ENCODE peak calls at places on chromosome 21, in five cellular contexts. W is mesenchymal stem cell, B is H9, Q is trophoblast cell, L is H1. K is an unnamed sample.

GRCh38 chr21:30044447-30045064 is 104.8 kb upstream of the GRIK1 start:
- DNase-seq in L (no peak), Q (no peak), W (peak; percentile 14), B (no peak), K (peak; percentile 14)

GRCh38 chr21:28436286-28436932 is 556.3 kb downstream of the LTN1 start:
- DNase-seq in B (no peak), L (no peak), Q (peak; percentile 29), W (peak; percentile 35), K (no peak)

GRCh38 chr21:23612210-23612609 is 1995.1 kb downstream of the MRPL39 start:
- DNase-seq in L (no peak), Q (no peak), B (no peak), W (no peak), K (no peak)

GRCh38 chr21:36310016-36310415 is 10.0 kb upstream of the MORC3 start:
- DNase-seq in L (no peak), Q (no peak), B (no peak), W (no peak), K (no peak)

GRCh38 chr21:42669069-42669468 is 15.6 kb downstream of the PDE9A start:
- DNase-seq in Q (no peak), B (peak; percentile 67), L (no peak), W (no peak), K (no peak)

GRCh38 chr21:26199471-26199870 is 28.9 kb upstream of the APP start:
- DNase-seq in B (no peak), Q (peak; percentile 16), L (no peak), W (no peak), K (no peak)

GRCh38 chr21:29264721-29265120 is 34.0 kb upstream of the BACH1 start:
- DNase-seq in L (no peak), B (no peak), Q (no peak), W (peak; percentile 24), K (no peak)

GRCh38 chr21:15788847-15789548 is 59.2 kb downstream of the USP25 start:
- DNase-seq in L (no peak), W (peak; percentile 66), B (no peak), Q (no peak), K (no peak)

GRCh38 chr21:43775795-43776430 is at the start of gene CSTB:
- DNase-seq in L (no peak), B (peak; percentile 88), Q (peak; percentile 56), W (peak; percentile 71), K (no peak)

DNA sequence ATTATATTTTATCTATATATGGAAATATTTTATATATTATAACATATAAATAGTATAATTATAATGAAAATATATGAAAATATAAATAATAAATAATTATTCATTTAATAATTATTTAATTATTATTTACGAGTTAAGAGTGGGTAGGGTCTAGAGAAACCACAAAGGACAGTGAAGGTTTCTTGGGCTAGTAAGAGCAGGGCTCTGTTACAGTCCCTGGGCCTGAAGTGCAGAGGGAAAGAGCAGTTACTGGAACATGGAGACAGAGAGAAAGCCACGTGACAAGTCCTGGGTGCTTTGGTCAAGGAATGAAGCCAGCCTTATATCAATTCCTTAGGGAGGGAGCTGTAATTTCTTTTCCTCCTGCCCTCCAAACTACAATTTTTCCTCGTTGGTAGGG is 117.2 kb upstream of the OLIG2 start:
- DNase-seq in B (no peak), L (no peak), Q (no peak), W (no peak), K (no peak)
- H2BK12ac ChIP-seq in B (no peak overlapping the region), L (no peak overlapping the region), Q (no peak overlapping the region), W (no peak overlapping the region), K (no peak overlapping the region)

DNA sequence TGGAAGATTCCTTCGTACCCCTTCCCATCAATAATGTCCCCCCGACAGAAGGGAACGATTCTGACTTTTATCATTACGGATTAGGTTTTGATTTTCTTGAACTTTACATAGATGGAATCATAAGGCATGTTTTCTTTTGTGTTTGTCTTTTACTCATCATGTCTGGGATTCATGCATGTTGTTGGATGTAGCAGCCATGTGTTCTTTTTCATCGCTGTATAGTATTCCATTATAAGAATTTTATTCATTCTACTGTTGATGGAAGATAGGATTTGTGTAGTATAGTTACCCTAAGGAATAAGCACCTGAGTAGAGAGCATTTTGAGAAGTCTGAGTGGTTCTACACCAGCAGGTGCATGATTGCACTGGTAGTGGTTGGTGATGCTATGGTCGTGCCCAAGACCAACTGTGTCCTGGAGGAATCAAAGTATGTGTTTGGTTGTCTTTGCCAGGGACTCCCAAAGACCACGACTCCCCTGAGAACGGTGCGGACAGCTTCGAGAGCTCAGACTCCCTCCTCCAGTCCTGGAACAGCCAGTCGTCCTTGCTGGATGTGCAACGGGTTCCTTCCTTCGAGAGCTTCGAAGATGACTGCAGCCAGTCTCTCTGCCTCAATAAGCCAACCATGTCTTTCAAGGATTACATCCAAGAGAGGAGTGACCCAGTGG is 13.5 kb downstream of the ETS2 start:
- DNase-seq in W (no peak), B (peak; percentile 14), Q (no peak), L (no peak), K (no peak)
- H3K4me1 ChIP-seq in W (peaks cover 13% of the 10 kb centered on the region), B (peaks cover 4% of the 10 kb centered on the region), Q (peaks cover 9% of the 10 kb centered on the region), L (no peaks in the 10 kb centered on the region), K (no peaks in the 10 kb centered on the region)

DNA sequence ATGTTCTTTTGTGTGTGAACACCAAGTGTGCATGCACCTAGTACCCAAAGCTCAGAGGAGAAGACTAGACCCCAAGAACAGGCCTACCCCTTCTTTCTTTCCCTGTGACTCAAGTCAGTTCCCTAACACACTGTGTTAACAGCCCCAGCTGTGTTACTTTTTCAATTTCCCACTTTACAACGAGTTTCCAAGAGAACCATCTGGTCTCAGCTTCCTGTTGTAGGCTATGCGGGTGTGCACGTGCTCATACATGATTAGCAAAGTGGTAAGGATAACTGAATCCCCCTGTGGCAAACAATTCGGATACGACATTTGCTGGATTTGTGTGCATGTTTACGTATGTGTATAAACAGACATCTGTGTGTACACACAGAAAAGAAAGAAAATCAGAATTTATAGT is 17.9 kb downstream of the IFNAR2 start:
- DNase-seq in W (no peak), Q (no peak), L (no peak), B (no peak), K (no peak)
- H2BK12ac ChIP-seq in W (no peak overlapping the region), Q (no peak overlapping the region), L (no peak overlapping the region), B (no peak overlapping the region), K (no peak overlapping the region)

GRCh38 chr21:45432575-45433255 is 27.8 kb downstream of the COL18A1 start:
- DNase-seq in Q (no peak), B (no peak), W (peak; percentile 73), L (no peak), K (no peak)
- H3K4me1 ChIP-seq in Q (peaks cover 36% of the 10 kb centered on the region), B (no peaks in the 10 kb centered on the region), W (peaks cover 82% of the 10 kb centered on the region), L (peaks cover 42% of the 10 kb centered on the region), K (peaks cover 25% of the 10 kb centered on the region)